ENCODE peak calls at places on chromosomes 6 and 20, in six cellular contexts. X, W, I, N, M and T are unnamed samples.

GRCh38 chr20:44017905-44018683 is 103.4 kb downstream of the TOX2 start:
- DNase-seq in M (peak; percentile 85), X (no peak), I (peak; percentile 26), N (peak; percentile 79), W (peak; percentile 87), T (peak; percentile 90)

GRCh38 chr20:51759769-51760510 is 8.2 kb downstream of the ATP9A start:
- DNase-seq in W (no peak), I (no peak), X (no peak), N (peak; percentile 59), M (no peak), T (no peak)

GRCh38 chr6:7219310-7219709 is 93.7 kb downstream of the SSR1 start:
- DNase-seq in I (no peak), W (peak; percentile 74), X (no peak), N (peak; percentile 19), M (no peak), T (peak; percentile 37)

GRCh38 chr6:39243809-39244208 is 14.5 kb upstream of the KCNK5 start:
- DNase-seq in N (no peak), M (no peak), I (no peak), X (no peak), W (no peak), T (no peak)

GRCh38 chr6:126040394-126040793 is 54.1 kb downstream of the TRMT11 start:
- DNase-seq in X (no peak), I (no peak), M (no peak), W (no peak), N (no peak), T (no peak)

GRCh38 chr6:8947900-8948299 is 512.6 kb upstream of the SLC35B3 start:
- DNase-seq in W (no peak), N (no peak), I (no peak), M (no peak), X (no peak), T (no peak)

GRCh38 chr6:166242888-166243287 is 65.3 kb downstream of the PRR18 start:
- DNase-seq in I (no peak), X (no peak), W (no peak), N (no peak), M (no peak), T (no peak)

GRCh38 chr6:118495639-118496296 is 52.3 kb upstream of the PLN start:
- DNase-seq in N (peak; percentile 32), W (peak; percentile 33), M (no peak), X (no peak), I (no peak), T (no peak)

GRCh38 chr6:15661815-15662245 is 998 bp downstream of the DTNBP1 start:
- DNase-seq in I (no peak), W (no peak), M (no peak), N (no peak), X (no peak), T (no peak)

GRCh38 chr20:59743767-59744485 is 139.6 kb downstream of the PHACTR3 start:
- DNase-seq in I (no peak), N (peak; percentile 22), X (peak; percentile 31), W (no peak), M (peak; percentile 72), T (no peak)

GRCh38 chr6:41560440-41561192 is 14.4 kb downstream of the FOXP4 start:
- DNase-seq in W (peak; percentile 38), I (peak; percentile 75), M (no peak), X (peak; percentile 81), N (peak; percentile 36), T (no peak)

DNA sequence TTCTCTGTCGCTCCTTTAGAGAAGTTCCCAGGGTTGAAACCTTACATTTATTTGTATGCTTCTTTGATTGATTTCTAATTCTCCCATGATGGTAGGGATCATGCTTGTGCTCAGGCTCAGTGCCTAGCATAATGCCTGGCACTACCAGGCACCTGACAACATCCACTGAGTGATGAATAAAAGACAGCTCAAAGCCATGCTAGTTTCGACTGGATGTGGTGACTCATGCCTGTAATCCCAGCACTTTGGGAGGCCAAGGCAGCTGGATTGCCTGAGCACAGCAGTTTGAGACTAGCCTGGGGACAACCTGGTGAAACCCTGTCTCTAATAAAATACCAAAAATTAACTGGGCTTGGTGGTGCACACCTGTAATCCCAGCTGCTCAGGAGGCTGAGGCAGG is 11.6 kb upstream of the CD164 start:
- DNase-seq in X (no peak), I (no peak), M (peak; percentile 7), W (peak; percentile 33), N (no peak), T (peak; percentile 16)
- TF ChIP-seq CTCF in X (no peak), I (no peak), M (no peak), W (no peak), N (no peak), T (no peak)

DNA sequence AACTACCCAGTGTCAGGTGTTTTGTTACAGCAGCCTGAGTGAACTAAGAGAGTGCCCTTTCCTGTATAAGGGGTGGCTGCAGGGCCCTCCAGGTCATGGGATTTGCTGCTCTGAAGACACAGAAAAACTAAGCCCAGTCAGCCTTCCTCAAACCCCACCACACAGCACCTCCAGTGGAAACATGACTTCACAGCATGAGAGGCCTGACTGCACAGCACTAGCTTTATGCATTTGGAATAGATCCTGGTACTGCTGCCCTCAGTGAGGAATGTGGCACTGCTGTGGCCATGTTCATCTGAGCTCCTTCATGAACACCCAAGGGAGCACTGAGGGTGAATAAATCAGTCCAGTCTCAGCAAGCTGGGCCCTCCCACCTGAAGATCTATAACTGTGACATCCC is 296.1 kb upstream of the FOXQ1 start:
- DNase-seq in W (no peak), X (no peak), M (peak; percentile 4), N (peak; percentile 14), I (no peak), T (peak; percentile 17)
- TF ChIP-seq CTCF in W (no peak), X (no peak), M (no peak), N (peak; percentile 37), I (no peak), T (peak; percentile 47)

GRCh38 chr6:108361312-108361932 is 66.6 kb downstream of the AFG1L start:
- DNase-seq in X (no peak), M (no peak), W (peak; percentile 53), N (peak; percentile 28), I (no peak), T (no peak)

GRCh38 chr6:108363113-108363512 is 68.3 kb downstream of the AFG1L start:
- DNase-seq in M (no peak), X (no peak), I (no peak), W (no peak), N (no peak), T (no peak)

GRCh38 chr6:108362455-108362854 is 67.6 kb downstream of the AFG1L start:
- DNase-seq in I (no peak), M (no peak), X (no peak), W (no peak), N (no peak), T (no peak)

GRCh38 chr6:108360919-108361311 is 66.1 kb downstream of the AFG1L start:
- DNase-seq in M (no peak), X (no peak), W (no peak), I (no peak), N (no peak), T (no peak)

GRCh38 chr6:108359901-108360882 is 65.3 kb downstream of the AFG1L start:
- DNase-seq in X (no peak), W (peak; percentile 6), N (no peak), M (no peak), I (no peak), T (no peak)
- TF ChIP-seq CTCF in X (peak; percentile 30), W (peak; percentile 11), N (no peak), M (no peak), I (peak; percentile 9), T (peak; percentile 28)

DNA sequence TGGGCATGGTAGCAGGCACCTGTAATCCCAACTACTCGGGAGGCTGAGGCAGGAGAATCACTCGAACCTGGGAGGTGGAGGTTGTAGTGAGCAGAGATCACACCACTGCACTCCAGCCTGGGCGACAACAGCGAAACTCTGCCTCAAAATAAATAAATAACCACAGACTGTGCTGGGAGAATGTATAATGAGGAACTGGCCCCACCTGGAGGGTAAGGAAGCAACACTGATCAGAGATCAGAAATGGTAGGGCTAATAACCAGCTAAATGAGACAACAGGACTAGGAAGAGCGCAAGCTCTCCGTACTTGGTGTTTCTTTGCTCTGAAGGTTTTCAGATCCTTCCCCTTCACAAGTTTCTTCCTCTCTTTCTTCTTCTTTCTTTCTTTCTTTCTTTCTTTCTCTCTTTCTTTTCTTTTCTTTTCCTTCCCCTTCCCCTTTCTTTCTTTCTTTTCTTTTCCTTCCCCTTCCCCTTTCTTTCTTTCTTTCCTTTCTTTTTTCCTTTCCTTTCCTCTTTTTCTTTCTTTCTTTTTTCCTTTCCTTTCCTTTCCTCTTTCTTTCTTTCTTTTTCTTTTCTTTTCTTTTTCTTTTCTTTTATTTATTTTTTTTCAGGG is 14.6 kb downstream of the CCM2L start:
- DNase-seq in N (no peak), X (no peak), I (no peak), W (no peak), M (no peak), T (no peak)
- TF ChIP-seq CTCF in N (no peak), X (no peak), I (no peak), W (no peak), M (no peak), T (no peak)

GRCh38 chr20:49225896-49226295 is 6.7 kb downstream of the DDX27 start:
- DNase-seq in N (no peak), W (no peak), X (no peak), I (no peak), M (no peak), T (no peak)
- TF ChIP-seq CTCF in N (no peak), W (no peak), X (no peak), I (no peak), M (no peak), T (peak; percentile 16)

DNA sequence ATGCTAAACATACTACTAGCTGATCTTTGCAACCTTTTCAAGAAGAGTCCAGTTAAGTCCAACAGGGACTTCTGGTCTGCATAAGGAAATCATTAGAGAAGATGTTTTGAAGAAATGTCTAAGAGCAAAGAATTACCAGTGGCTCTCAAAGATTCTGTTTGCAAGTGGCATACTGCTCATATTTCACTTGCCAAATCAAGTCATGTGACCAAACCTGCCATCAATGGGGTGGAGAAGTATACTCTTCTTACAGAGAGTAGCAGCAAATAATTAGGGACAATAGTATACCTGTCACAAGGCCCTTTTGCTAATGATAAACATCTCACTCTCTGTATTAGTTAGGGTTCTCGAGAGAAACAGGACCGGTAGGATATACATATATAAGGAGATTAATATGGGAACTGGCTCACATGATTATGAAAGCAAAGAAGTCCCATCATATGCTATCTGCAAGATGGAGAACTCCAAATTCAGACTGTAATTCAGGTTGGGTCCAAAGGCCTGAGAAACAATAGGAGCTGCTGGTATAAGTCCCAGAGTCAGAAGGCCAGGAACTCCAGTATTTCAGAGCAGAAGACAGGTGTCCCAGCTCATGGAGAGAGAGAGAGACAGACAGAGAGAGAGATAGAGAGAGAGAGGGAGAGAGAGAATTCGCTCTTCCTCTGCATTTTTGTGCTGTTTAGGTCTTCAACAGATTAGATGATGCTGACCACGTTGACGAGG is 111.5 kb downstream of the LCA5 start:
- DNase-seq in N (no peak), M (no peak), X (no peak), W (no peak), I (no peak), T (no peak)
- TF ChIP-seq CTCF in N (no peak), M (no peak), X (no peak), W (no peak), I (no peak), T (no peak)